ENCODE peak calls at places on chromosomes 3 and 15, in ten cellular contexts. F, X, W, S, K, L, D, E, J and R are unnamed samples.

GRCh38 chr3:178096955-178097354 is 439.3 kb upstream of the KCNMB2 start:
- DNase-seq in W (no peak), J (no peak), E (no peak), K (no peak), X (no peak), L (no peak), D (no peak), F (no peak), S (no peak), R (no peak)

GRCh38 chr3:53100818-53101466 is 29.3 kb downstream of the RFT1 start:
- DNase-seq in F (no peak), L (no peak), J (no peak), D (no peak), S (peak), W (no peak), K (no peak), X (no peak), E (no peak), R (no peak)

GRCh38 chr15:99504823-99505551 is 60.8 kb upstream of the MEF2A start:
- DNase-seq in K (peak), L (peak), D (peak), W (peak), X (no peak), J (no peak), S (no peak), E (no peak), F (peak), R (no peak)

GRCh38 chr3:16741890-16742289 is 136.7 kb upstream of the DAZL start:
- DNase-seq in L (peak), E (no peak), J (no peak), D (peak), K (peak), F (no peak), W (peak), S (no peak), X (no peak), R (no peak)

GRCh38 chr3:135148431-135148830 is 353.4 kb downstream of the EPHB1 start:
- DNase-seq in K (no peak), W (no peak), L (no peak), E (no peak), X (no peak), D (no peak), F (no peak), S (no peak), J (no peak), R (no peak)

GRCh38 chr15:67280217-67280616 is 25.6 kb downstream of the IQCH start:
- DNase-seq in W (no peak), D (no peak), S (no peak), J (no peak), K (peak), F (no peak), E (no peak), L (no peak), X (no peak), R (no peak)

GRCh38 chr15:90063733-90064247 is 38.5 kb downstream of the IDH2 start:
- DNase-seq in E (no peak), F (no peak), K (no peak), X (no peak), W (no peak), S (no peak), D (no peak), J (no peak), L (no peak), R (no peak)

GRCh38 chr3:58414538-58415197 is 19.0 kb downstream of the PDHB start:
- DNase-seq in F (peak), K (peak), W (peak), X (peak), D (peak), L (peak), S (peak), E (peak), J (no peak), R (no peak)

GRCh38 chr3:45124379-45124778 is 21.8 kb downstream of the CDCP1 start:
- DNase-seq in E (no peak), L (peak), D (peak), K (peak), W (peak), S (no peak), J (no peak), X (peak), F (peak), R (no peak)

GRCh38 chr3:55742027-55742710 is 255.1 kb upstream of the WNT5A start:
- DNase-seq in S (no peak), W (no peak), D (no peak), L (no peak), E (no peak), K (no peak), X (no peak), F (no peak), J (no peak), R (no peak)

GRCh38 chr15:35907507-35907906 is 361.5 kb upstream of the DPH6 start:
- DNase-seq in S (no peak), W (no peak), F (no peak), X (no peak), L (peak), D (no peak), E (no peak), J (no peak), K (peak), R (no peak)

GRCh38 chr3:136958931-136959330 is 1.1 kb downstream of the IL20RB start:
- DNase-seq in F (no peak), E (no peak), J (no peak), X (no peak), W (no peak), L (no peak), K (no peak), S (no peak), D (no peak), R (no peak)

GRCh38 chr3:55461896-55462295 is 25.2 kb downstream of the WNT5A start:
- DNase-seq in K (peak), X (no peak), J (no peak), S (no peak), D (peak), E (no peak), W (peak), F (no peak), L (peak), R (no peak)

GRCh38 chr15:39594056-39594763 is 13.3 kb downstream of the THBS1 start:
- DNase-seq in J (no peak), D (peak), L (peak), K (no peak), X (no peak), S (no peak), E (no peak), W (peak), F (peak), R (no peak)

GRCh38 chr3:196619213-196619612 is 20.3 kb upstream of the NRROS start:
- DNase-seq in E (no peak), K (no peak), S (no peak), F (no peak), D (no peak), X (no peak), W (no peak), L (no peak), J (no peak), R (no peak)

GRCh38 chr3:47614788-47615187 is 36.1 kb upstream of the CSPG5 start:
- DNase-seq in K (no peak), E (no peak), L (no peak), F (no peak), D (no peak), W (no peak), X (no peak), J (no peak), S (no peak), R (no peak)

GRCh38 chr3:186930143-186930638 is at the start of gene ST6GAL1:
- DNase-seq in W (peak), J (no peak), X (peak), F (peak), D (no peak), K (peak), L (peak), S (peak), E (peak), R (peak)

GRCh38 chr3:115673860-115674259 is 50.5 kb downstream of the GAP43 start:
- DNase-seq in X (no peak), W (no peak), D (no peak), K (no peak), L (no peak), J (no peak), S (no peak), E (no peak), F (no peak), R (no peak)

GRCh38 chr15:56608140-56608778 is 125.0 kb downstream of the ZNF280D start:
- DNase-seq in J (no peak), X (no peak), E (no peak), S (no peak), K (peak), W (no peak), L (no peak), F (no peak), D (peak), R (no peak)

GRCh38 chr15:73375012-73375411 is 6.3 kb upstream of the HCN4 start:
- DNase-seq in W (no peak), K (no peak), S (no peak), J (no peak), E (no peak), F (no peak), L (no peak), X (no peak), D (no peak), R (no peak)

GRCh38 chr3:72745146-72745976 is 102.9 kb downstream of the SHQ1 start:
- DNase-seq in X (no peak), E (no peak), D (peak), J (peak), L (no peak), S (no peak), K (peak), W (no peak), F (no peak), R (peak)

GRCh38 chr3:21779909-21780308 is 28.9 kb upstream of the ZNF385D start:
- DNase-seq in W (no peak), D (no peak), E (no peak), K (peak), S (no peak), F (no peak), J (no peak), X (no peak), L (peak), R (no peak)

GRCh38 chr15:67144609-67145306 is 79.4 kb downstream of the SMAD3 start:
- DNase-seq in E (no peak), L (peak), W (peak), J (no peak), D (peak), X (no peak), F (no peak), K (peak), S (no peak), R (no peak)

GRCh38 chr15:100941536-100941935 is 22.4 kb downstream of the LRRK1 start:
- DNase-seq in E (no peak), L (no peak), J (no peak), K (no peak), W (no peak), F (no peak), X (no peak), D (no peak), S (no peak), R (no peak)

GRCh38 chr3:119652306-119653033 is 7.9 kb downstream of the POPDC2 start:
- DNase-seq in F (no peak), K (no peak), J (no peak), D (no peak), W (no peak), L (no peak), X (no peak), S (no peak), E (no peak), R (no peak)

GRCh38 chr3:37115451-37115850 is 58.9 kb downstream of the LRRFIP2 start:
- DNase-seq in L (peak), S (no peak), D (peak), X (no peak), J (no peak), F (no peak), W (no peak), K (peak), E (no peak), R (no peak)

GRCh38 chr3:52495777-52496602 is 852 bp downstream of the STAB1 start:
- DNase-seq in J (no peak), S (no peak), X (no peak), K (peak), L (peak), D (peak), W (peak), E (no peak), F (peak), R (no peak)

GRCh38 chr3:184583345-184584000 is 21.9 kb downstream of the EPHB3 start:
- DNase-seq in J (no peak), D (no peak), E (no peak), X (no peak), K (no peak), L (no peak), S (no peak), F (no peak), W (no peak), R (no peak)

GRCh38 chr15:89971592-89971997 is 29.5 kb upstream of the ZNF710 start:
- DNase-seq in S (peak), L (peak), K (peak), F (peak), W (peak), J (no peak), X (peak), E (peak), D (peak), R (peak)

GRCh38 chr3:46848271-46849097 is 14.8 kb downstream of the MYL3 start:
- DNase-seq in J (no peak), F (peak), D (peak), K (peak), X (no peak), L (peak), S (no peak), W (no peak), E (no peak), R (no peak)

GRCh38 chr15:91113036-91113435 is 13.0 kb downstream of the SV2B start:
- DNase-seq in K (no peak), D (no peak), J (no peak), E (no peak), F (no peak), X (no peak), S (no peak), L (no peak), W (peak), R (no peak)